ENCODE peak calls at places on chromosomes 1 and 21, in four cellular contexts. N is suprapubic skin, Y is stomach, S is ovary. O is an unnamed sample. For H3K27me3, the result is how much of the 10 kb centered on the place peaks cover.

GRCh38 chr1:42742617-42743301 is 2.7 kb upstream of the CLDN19 start:
- DNase-seq in S (no peak), Y (no peak), N (no peak), O (no peak)

GRCh38 chr1:74731399-74732052 is 1.3 kb downstream of the CRYZ start:
- DNase-seq in S (no peak), Y (peak), N (no peak), O (no peak)

GRCh38 chr1:70043806-70044205 is 161.6 kb downstream of the LRRC40 start:
- DNase-seq in N (no peak), Y (no peak), S (no peak), O (no peak)

GRCh38 chr1:201582261-201582951 is 43.5 kb downstream of the NAV1 start:
- DNase-seq in Y (peak), N (no peak), S (no peak), O (no peak)

GRCh38 chr1:27562483-27563406 is 41.2 kb downstream of the AHDC1 start:
- DNase-seq in Y (no peak), S (no peak), N (no peak), O (no peak)

GRCh38 chr1:153613406-153613805 is 469 bp upstream of the S100A16 start:
- DNase-seq in Y (no peak), N (no peak), S (no peak), O (no peak)

GRCh38 chr1:32464716-32465540 is at the start of gene ZBTB8B:
- DNase-seq in Y (peak), S (peak), N (peak), O (peak)

GRCh38 chr1:178057131-178057765 is 36.7 kb upstream of the RASAL2 start:
- DNase-seq in Y (no peak), N (no peak), S (no peak), O (no peak)

GRCh38 chr1:235131961-235132360 is 3.3 kb upstream of the TOMM20 start:
- DNase-seq in N (no peak), Y (no peak), S (no peak), O (no peak)

GRCh38 chr1:150548632-150549495 is at the start of gene ADAMTSL4:
- DNase-seq in S (peak), Y (peak), N (no peak), O (no peak)

GRCh38 chr1:228120351-228121091 is 11.4 kb upstream of the MRPL55 start:
- DNase-seq in N (no peak), S (no peak), Y (no peak), O (no peak)

GRCh38 chr1:50427086-50427817 is 4.0 kb upstream of the DMRTA2 start:
- DNase-seq in N (no peak), Y (no peak), S (no peak), O (no peak)

GRCh38 chr1:198611219-198611618 is 27.6 kb upstream of the PTPRC start:
- DNase-seq in N (no peak), Y (no peak), S (no peak), O (no peak)

GRCh38 chr1:43214465-43215444 is 42.6 kb downstream of the CFAP57 start:
- DNase-seq in S (no peak), N (no peak), Y (no peak), O (no peak)

GRCh38 chr1:154324669-154325582 is at the start of gene ATP8B2:
- DNase-seq in S (peak), Y (peak), N (peak), O (peak)

GRCh38 chr1:15272009-15272781 is 25.2 kb downstream of the FHAD1 start:
- DNase-seq in N (no peak), Y (peak), S (peak), O (no peak)

GRCh38 chr1:172040466-172040865 is 199.2 kb downstream of the DNM3 start:
- DNase-seq in N (no peak), Y (no peak), S (no peak), O (no peak)

GRCh38 chr21:46532080-46532479 is 72.8 kb downstream of the S100B start:
- DNase-seq in Y (no peak), S (no peak), N (no peak), O (no peak)

GRCh38 chr1:222970711-222971110 is 155.9 kb downstream of the DISP1 start:
- DNase-seq in S (no peak), Y (no peak), N (no peak), O (no peak)

GRCh38 chr1:88462481-88463261 is 221.4 kb upstream of the PKN2 start:
- DNase-seq in N (no peak), S (peak), Y (no peak), O (no peak)

GRCh38 chr1:112359961-112360767 is 35.9 kb upstream of the CTTNBP2NL start:
- DNase-seq in N (peak), Y (peak), S (peak), O (peak)

GRCh38 chr1:19374402-19374801 is 62.3 kb downstream of the SLC66A1 start:
- DNase-seq in N (no peak), S (no peak), Y (no peak), O (no peak)

GRCh38 chr21:38266732-38267131 is 9.9 kb downstream of the KCNJ15 start:
- DNase-seq in N (no peak), Y (no peak), S (no peak), O (no peak)

GRCh38 chr1:202230939-202231645 is 37.5 kb downstream of the LGR6 start:
- DNase-seq in N (no peak), S (no peak), Y (no peak), O (no peak)

GRCh38 chr1:220879090-220879508 is at the start of gene HLX:
- DNase-seq in N (peak), S (peak), Y (peak), O (peak)

GRCh38 chr1:26839779-26840178 is 13.3 kb downstream of the ZDHHC18 start:
- DNase-seq in Y (no peak), S (no peak), N (no peak), O (no peak)

GRCh38 chr1:32623775-32624174 is 26.6 kb downstream of the ZBTB8OS start:
- DNase-seq in N (no peak), Y (no peak), S (no peak), O (no peak)

GRCh38 chr1:176568185-176568584 is 105.2 kb downstream of the PAPPA2 start:
- DNase-seq in N (no peak), Y (no peak), S (no peak), O (no peak)

GRCh38 chr1:76919123-76919522 is 51.8 kb downstream of the ST6GALNAC5 start:
- DNase-seq in Y (no peak), N (no peak), S (no peak), O (no peak)

GRCh38 chr1:35644204-35644603 is 2.9 kb upstream of the PSMB2 start:
- DNase-seq in S (no peak), N (no peak), Y (no peak), O (no peak)

GRCh38 chr1:35642472-35642955 is 1.2 kb upstream of the PSMB2 start:
- DNase-seq in S (peak), Y (no peak), N (no peak), O (no peak)

GRCh38 chr1:35637401-35637809 is 3.9 kb downstream of the PSMB2 start:
- DNase-seq in Y (no peak), S (no peak), N (no peak), O (no peak)

GRCh38 chr1:35640380-35641232 is 720 bp downstream of the PSMB2 start:
- DNase-seq in N (no peak), Y (no peak), S (no peak), O (no peak)

DNA sequence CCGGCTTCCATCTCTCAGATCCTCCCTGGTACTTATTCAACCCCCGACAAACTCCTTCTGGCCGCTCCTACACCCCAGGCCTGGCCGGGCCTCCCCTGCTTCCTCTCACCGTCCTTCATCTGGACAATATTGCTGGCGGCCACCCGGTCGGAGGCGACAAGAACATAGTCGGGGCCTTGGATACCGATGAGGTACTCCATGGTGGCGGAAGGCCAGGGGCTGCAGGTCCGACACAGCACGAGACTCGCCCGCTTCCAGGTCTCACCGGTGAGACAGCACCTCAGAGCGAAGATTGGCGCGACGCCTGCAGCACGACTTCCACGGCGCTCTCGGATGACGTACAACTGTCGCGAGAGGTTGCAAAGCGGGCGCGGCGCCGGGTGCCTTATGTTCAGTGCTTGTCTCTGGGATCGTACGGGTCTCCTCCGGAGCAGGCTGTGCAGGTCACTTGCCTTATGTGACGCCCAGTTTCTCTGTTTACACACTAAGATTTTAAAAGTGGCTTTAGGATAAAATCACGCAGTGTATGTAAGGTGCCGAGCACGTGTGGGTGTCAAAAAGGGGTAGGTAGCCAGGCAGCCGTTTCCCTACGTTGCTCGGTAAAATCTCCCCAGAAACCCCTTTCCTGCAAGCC is at the start of gene PSMB2:
- DNase-seq in S (peak), N (peak), Y (peak), O (peak)
- TF ChIP-seq EP300 in S (no peak), N (no peak), Y (no peak), O (peak)

GRCh38 chr21:33110340-33110715 is 40.4 kb downstream of the OLIG1 start:
- DNase-seq in N (no peak), Y (no peak), S (no peak), O (no peak)
- H3K27me3 ChIP-seq in N (half or more), Y (under half), S (under half), O (half or more)

DNA sequence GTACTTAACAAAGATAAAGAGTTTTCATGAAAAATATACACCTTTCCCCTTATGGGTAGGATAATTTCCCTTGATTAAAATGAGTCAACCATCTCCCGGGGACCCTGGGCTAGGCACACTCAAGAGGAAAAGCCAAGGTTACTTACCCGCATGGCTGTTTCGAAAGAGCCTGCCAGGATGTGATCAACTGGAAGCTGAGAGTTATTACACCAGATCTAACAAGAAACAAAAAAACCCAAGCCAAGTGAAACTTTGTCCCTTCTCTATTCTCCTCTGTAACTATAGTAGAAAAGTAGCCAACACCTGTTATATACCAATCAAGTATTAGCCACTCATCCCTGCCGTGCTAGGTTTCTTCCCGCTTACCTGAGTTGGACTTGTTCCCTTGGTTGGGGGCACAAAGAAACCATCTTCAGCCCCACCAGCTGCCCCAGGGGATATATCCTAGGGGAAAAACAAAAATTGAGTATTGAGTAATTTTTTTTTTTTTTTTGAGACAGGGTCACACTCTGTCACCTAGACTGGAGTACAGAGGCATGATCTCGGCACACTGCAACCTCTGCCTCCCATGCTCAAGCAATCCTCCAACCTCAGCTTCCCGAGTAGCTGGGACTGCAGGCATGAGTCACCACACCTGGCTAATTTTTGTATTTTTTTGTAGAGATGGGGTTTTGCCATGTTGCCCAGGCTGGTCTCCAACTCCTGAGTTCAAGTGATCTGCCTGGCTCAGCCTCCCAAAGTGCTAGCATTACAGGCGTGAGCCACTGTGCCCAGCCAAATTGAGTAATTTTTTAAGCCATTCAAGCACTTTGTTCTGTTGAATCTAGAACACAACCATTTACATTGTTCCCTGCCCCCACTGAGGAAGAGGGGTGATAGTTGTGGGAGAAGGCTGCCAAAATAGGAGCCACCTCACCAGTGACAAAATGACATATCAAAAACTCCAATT is 8.4 kb upstream of the PEX19 start:
- DNase-seq in S (no peak), Y (no peak), N (no peak), O (no peak)
- H3K27ac ChIP-seq in S (no peak), Y (no peak), N (no peak), O (no peak)

GRCh38 chr1:229229721-229230135 is 41.2 kb upstream of the RAB4A start:
- DNase-seq in N (peak), Y (peak), S (peak), O (peak)
- TF ChIP-seq EP300 in N (peak), Y (peak), S (no peak), O (peak)

DNA sequence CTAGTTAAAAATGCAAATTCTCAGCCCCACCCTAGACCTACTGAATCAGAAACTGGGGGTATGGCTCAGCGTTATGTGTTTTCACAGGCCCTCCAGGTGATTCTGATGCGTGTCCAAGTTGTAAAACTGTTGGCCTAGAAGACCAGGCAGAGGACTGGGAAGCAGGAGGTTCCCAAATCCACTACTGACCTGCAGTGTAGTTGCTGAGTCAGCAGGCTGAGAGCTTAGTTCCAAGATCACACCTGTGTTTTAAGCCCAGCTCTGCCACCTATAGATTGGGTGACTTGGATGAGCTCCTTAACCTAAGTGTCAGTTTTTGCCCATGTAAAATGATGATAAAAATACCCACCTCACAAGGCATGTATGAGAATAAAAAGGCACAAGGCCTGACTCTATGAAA is 4.1 kb downstream of the GRHL3 start:
- DNase-seq in S (no peak), Y (no peak), N (no peak), O (no peak)
- H3K27me3 ChIP-seq in S (under half), Y (under half), N (under half), O (under half)

GRCh38 chr1:17539526-17540254 is at the start of gene ARHGEF10L:
- DNase-seq in N (no peak), S (peak), Y (no peak), O (no peak)

GRCh38 chr1:17540255-17541001 is 930 bp downstream of the ARHGEF10L start:
- DNase-seq in N (peak), Y (no peak), S (peak), O (no peak)

GRCh38 chr1:17538428-17539130 is 919 bp upstream of the ARHGEF10L start:
- DNase-seq in S (peak), Y (no peak), N (peak), O (no peak)

GRCh38 chr1:17538010-17538409 is 1.5 kb upstream of the ARHGEF10L start:
- DNase-seq in Y (no peak), N (no peak), S (no peak), O (no peak)

GRCh38 chr1:17539202-17539525 is 334 bp upstream of the ARHGEF10L start:
- DNase-seq in S (peak), N (no peak), Y (no peak), O (no peak)
- H3K27ac ChIP-seq in S (peak), N (peak), Y (peak), O (peak)

DNA sequence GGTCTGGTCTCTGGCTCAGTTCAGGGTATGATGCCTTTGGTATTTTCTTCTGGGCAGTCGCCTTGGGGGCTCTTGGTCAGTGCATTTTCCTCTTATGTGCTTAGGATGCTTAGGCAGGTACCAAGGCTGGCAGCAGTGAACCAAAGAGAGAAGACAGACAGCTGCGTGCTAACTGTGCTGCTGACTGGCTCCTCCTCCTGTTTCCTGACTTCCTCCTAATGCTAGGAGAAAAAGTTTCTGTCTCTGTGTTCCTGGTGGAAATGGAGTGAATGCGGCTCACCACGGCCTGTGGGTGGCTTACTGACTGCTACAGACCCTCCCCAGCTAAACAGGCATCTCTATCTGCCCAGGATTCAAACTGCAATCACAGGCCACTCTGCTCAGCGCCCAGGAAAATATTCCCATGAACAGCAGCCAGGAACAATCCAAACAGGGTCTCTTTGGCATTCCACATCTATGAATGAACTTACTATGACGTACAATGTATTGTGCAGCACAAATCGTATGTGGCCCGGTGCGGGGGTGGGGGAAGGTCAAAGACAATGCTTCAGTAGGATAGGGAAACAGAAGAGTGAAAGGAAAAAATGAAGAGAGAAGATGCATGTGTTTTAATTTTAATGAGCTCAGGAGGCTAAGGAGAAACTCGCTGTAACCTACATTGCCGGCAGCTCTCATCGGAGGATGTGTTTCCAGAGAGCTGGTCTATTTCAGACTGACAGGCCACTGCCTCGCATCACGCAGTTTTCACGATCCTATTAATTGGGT is 2.8 kb downstream of the ABCG1 start:
- DNase-seq in S (no peak), N (peak), Y (peak), O (no peak)
- TF ChIP-seq EP300 in S (no peak), N (no peak), Y (no peak), O (peak)

GRCh38 chr21:42405064-42406059 is 1.7 kb downstream of the UBASH3A start:
- DNase-seq in S (no peak), N (no peak), Y (no peak), O (no peak)
- H3K27me3 ChIP-seq in S (under half), N (under half), Y (under half), O (under half)

DNA sequence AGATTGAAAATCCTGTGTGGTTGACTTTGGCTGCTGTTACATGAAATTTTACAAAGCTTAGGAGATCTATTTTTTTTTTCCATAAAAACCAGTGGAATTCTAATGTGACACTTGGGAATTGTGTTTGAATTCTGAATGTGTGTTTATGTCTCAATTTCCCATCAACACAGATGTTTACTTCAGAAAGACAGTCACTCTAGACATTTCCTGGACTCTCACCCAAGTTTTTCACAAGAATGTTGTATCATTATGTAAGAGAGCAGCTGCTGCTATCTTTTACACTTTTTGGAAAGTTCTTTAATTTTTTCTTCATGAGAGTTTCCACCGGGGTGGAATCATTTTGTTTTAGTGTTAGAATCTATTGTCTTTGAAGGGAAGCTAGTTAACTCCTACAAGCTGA is 210.1 kb downstream of the GIPC2 start:
- DNase-seq in S (no peak), Y (no peak), N (no peak), O (no peak)
- H3K27ac ChIP-seq in S (no peak), Y (no peak), N (no peak), O (no peak)